ENCODE peak calls at places on chromosome 22, in four cellular contexts. M, Q, B and E are unnamed samples.

GRCh38 chr22:19430890-19431541 is 517 bp downstream of the HIRA start:
- DNase-seq in M (no peak), Q (peak; percentile 83), B (no peak), E (peak; percentile 39)

GRCh38 chr22:34866501-34867171 is 199.3 kb upstream of the ISX start:
- DNase-seq in M (no peak), Q (no peak), B (no peak), E (no peak)

GRCh38 chr22:50710886-50711285 is 27.1 kb upstream of the ACR start:
- DNase-seq in M (no peak), Q (no peak), B (no peak), E (no peak)

GRCh38 chr22:33389927-33390326 is 331.7 kb upstream of the SYN3 start:
- DNase-seq in M (no peak), Q (no peak), B (no peak), E (no peak)

GRCh38 chr22:50530280-50530856 is 556 bp upstream of the TYMP start:
- DNase-seq in M (no peak), Q (no peak), B (no peak), E (peak; percentile 74)

GRCh38 chr22:25970348-25970995 is 198.8 kb upstream of the SEZ6L start:
- DNase-seq in M (peak; percentile 34), Q (no peak), B (no peak), E (no peak)

GRCh38 chr22:49072996-49073645 is 754.6 kb downstream of the BRD1 start:
- DNase-seq in M (no peak), Q (no peak), B (no peak), E (no peak)

GRCh38 chr22:21855715-21856114 is 11.7 kb downstream of the MAPK1 start:
- DNase-seq in M (no peak), Q (peak; percentile 71), B (no peak), E (no peak)

GRCh38 chr22:29351042-29351441 is 35.5 kb upstream of the RASL10A start:
- DNase-seq in M (no peak), Q (no peak), B (no peak), E (no peak)

GRCh38 chr22:19149047-19149883 is 827 bp downstream of the GSC2 start:
- DNase-seq in M (no peak), Q (peak; percentile 75), B (no peak), E (no peak)

GRCh38 chr22:17368727-17369552 is at the start of gene CECR2:
- DNase-seq in M (peak; percentile 60), Q (peak; percentile 86), B (peak; percentile 7), E (no peak)

GRCh38 chr22:32080904-32081303 is 37.8 kb downstream of the SLC5A1 start:
- DNase-seq in M (no peak), Q (peak; percentile 24), B (peak; percentile 7), E (peak; percentile 47)
- TF ChIP-seq HDAC6 in M (no peak), Q (no peak), B (no peak), E (no peak)

GRCh38 chr22:41668971-41669911 is 19.4 kb downstream of the SNU13 start:
- DNase-seq in M (no peak), Q (no peak), B (no peak), E (no peak)
- TF ChIP-seq YY1 in M (no peak), Q (no peak), B (no peak), E (no peak)

DNA sequence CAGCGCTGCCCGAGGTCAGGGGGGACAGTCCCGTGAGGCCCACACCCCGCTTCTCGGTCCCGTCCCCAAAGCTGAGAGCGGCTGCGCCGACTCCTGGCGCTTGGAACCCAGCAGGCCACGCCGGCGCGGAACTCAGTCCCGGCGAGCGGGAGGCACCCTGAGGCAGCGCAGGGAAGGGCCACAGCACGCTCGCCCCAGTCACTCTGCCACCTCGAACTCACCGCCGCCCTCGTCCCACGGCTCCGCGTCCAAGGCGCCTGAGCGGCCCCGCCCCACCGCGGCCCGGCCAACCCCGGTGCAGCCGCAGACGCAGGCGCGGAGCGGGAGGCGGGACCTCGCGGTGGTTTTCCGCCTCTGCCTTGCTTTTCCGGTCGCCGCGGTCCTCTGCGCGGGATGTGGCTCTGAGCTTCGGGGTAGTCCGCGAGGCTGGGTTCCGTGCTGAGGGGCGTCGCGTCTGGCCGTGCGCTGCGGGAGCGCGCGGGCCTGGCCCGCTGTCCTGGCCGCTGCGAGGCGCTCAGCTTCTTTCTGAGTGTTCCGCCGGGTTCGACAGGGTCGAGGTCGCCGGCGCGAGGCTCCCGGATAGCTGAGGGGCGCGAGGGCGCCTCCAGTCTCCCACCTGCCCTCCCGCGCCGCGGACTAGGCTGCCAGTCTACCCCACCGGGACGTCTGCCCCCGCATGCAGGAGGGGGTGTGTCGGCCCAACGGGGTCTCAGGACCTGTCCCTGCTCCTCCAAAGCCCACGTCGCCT is at the start of gene CDPF1:
- DNase-seq in M (peak; percentile 23), Q (peak; percentile 88), B (peak; percentile 55), E (peak; percentile 73)
- TF ChIP-seq HDAC6 in M (no peak), Q (no peak), B (no peak), E (no peak)

GRCh38 chr22:20646377-20646776 is 127.5 kb upstream of the SERPIND1 start:
- DNase-seq in M (no peak), Q (no peak), B (no peak), E (no peak)
- TF ChIP-seq YY1 in M (no peak), Q (no peak), B (no peak), E (no peak)

GRCh38 chr22:45151503-45151902 is 12.2 kb upstream of the NUP50 start:
- DNase-seq in M (no peak), Q (no peak), B (no peak), E (no peak)
- TF ChIP-seq HDAC6 in M (no peak), Q (no peak), B (no peak), E (no peak)